ENCODE peak calls at places on chromosomes 2 and 18, in seven cellular contexts. L is heart right ventricle, A is fibroblast of lung, Q is SJSA1, J is choroid plexus epithelial cell, B is pancreas, W is bronchial epithelial cell. T is an unnamed sample.

GRCh38 chr18:50949185-50949584 is 18.7 kb upstream of the ELAC1 start:
- DNase-seq in Q (no peak), A (no peak), B (no peak), L (no peak), W (no peak), J (no peak), T (no peak)

GRCh38 chr2:234548720-234549420 is 52.0 kb upstream of the ARL4C start:
- DNase-seq in W (no peak), B (no peak), L (peak), J (peak), A (peak), Q (peak), T (no peak)

GRCh38 chr2:5868891-5869400 is 176.8 kb downstream of the SOX11 start:
- DNase-seq in W (no peak), L (no peak), B (no peak), J (no peak), Q (no peak), A (no peak), T (no peak)

GRCh38 chr2:101619191-101619591 is 78.3 kb upstream of the MAP4K4 start:
- DNase-seq in W (no peak), Q (no peak), L (peak), B (no peak), J (peak), A (peak), T (no peak)

GRCh38 chr18:37534627-37535026 is 31.0 kb downstream of the CELF4 start:
- DNase-seq in A (no peak), B (no peak), L (no peak), Q (no peak), J (no peak), W (no peak), T (no peak)

GRCh38 chr2:230908595-230909191 is 16.3 kb downstream of the GPR55 start:
- DNase-seq in Q (peak), J (peak), B (no peak), L (no peak), A (peak), W (peak), T (no peak)

GRCh38 chr2:167582619-167583018 is 664.8 kb downstream of the STK39 start:
- DNase-seq in B (no peak), W (no peak), L (no peak), A (peak), Q (no peak), J (peak), T (no peak)

GRCh38 chr2:65381607-65382032 is 50.8 kb downstream of the SPRED2 start:
- DNase-seq in J (no peak), L (no peak), W (no peak), A (no peak), Q (no peak), B (no peak), T (no peak)

GRCh38 chr2:201448701-201449100 is 2.6 kb downstream of the TRAK2 start:
- DNase-seq in B (no peak), L (no peak), J (no peak), A (no peak), Q (no peak), W (peak), T (no peak)

GRCh38 chr2:25491003-25491696 is 149.4 kb upstream of the DNMT3A start:
- DNase-seq in A (peak), Q (no peak), J (no peak), W (peak), L (no peak), B (no peak), T (no peak)

GRCh38 chr2:164843346-164843841 is 1.8 kb upstream of the COBLL1 start:
- DNase-seq in J (no peak), A (no peak), B (no peak), L (no peak), Q (no peak), W (peak), T (peak)

GRCh38 chr2:114940785-114941458 is 498.5 kb downstream of the DPP10 start:
- DNase-seq in B (no peak), W (no peak), L (no peak), J (no peak), Q (no peak), A (no peak), T (no peak)

GRCh38 chr2:70132244-70133126 is 45.2 kb downstream of the PCBP1 start:
- DNase-seq in B (no peak), A (peak), Q (peak), W (peak), L (peak), J (peak), T (peak)

GRCh38 chr18:50051288-50051687 is 143.7 kb downstream of the MYO5B start:
- DNase-seq in B (no peak), J (peak), Q (no peak), W (peak), A (no peak), L (no peak), T (peak)

GRCh38 chr2:65021709-65022108 is 32.5 kb downstream of the SLC1A4 start:
- DNase-seq in W (no peak), L (no peak), B (no peak), A (no peak), Q (no peak), J (no peak), T (no peak)

GRCh38 chr18:50802133-50802532 is 17.7 kb downstream of the MRO start:
- DNase-seq in B (peak), W (peak), Q (no peak), L (no peak), J (no peak), A (no peak), T (no peak)

GRCh38 chr2:2244508-2244907 is 86.6 kb downstream of the MYT1L start:
- DNase-seq in J (no peak), B (no peak), L (no peak), W (no peak), A (no peak), Q (no peak), T (no peak)

GRCh38 chr2:146481629-146482028 is 1363.2 kb upstream of the ACVR2A start:
- DNase-seq in A (peak), L (no peak), W (peak), J (peak), Q (no peak), B (no peak), T (no peak)

GRCh38 chr2:73987109-73987947 is 2.6 kb downstream of the TET3 start:
- DNase-seq in A (peak), L (no peak), J (peak), Q (no peak), B (peak), W (no peak), T (peak)

GRCh38 chr2:70111752-70112591 is 24.7 kb downstream of the PCBP1 start:
- DNase-seq in L (no peak), A (peak), Q (peak), J (peak), W (no peak), B (no peak), T (peak)

GRCh38 chr2:153420394-153420793 is 58.2 kb downstream of the RPRM start:
- DNase-seq in A (no peak), Q (no peak), L (no peak), B (no peak), J (no peak), W (no peak), T (no peak)

GRCh38 chr2:29443627-29444026 is 328.4 kb downstream of the CLIP4 start:
- DNase-seq in Q (no peak), W (peak), A (peak), B (no peak), J (peak), L (no peak), T (no peak)

GRCh38 chr2:99554238-99554637 is 64.4 kb upstream of the REV1 start:
- DNase-seq in Q (no peak), W (no peak), A (no peak), B (no peak), L (no peak), J (no peak), T (peak)

GRCh38 chr2:204012081-204012653 is 75.6 kb downstream of the ICOS start:
- DNase-seq in J (no peak), L (no peak), W (peak), A (no peak), B (peak), Q (no peak), T (peak)

GRCh38 chr2:239377591-239377990 is 23.2 kb downstream of the HDAC4 start:
- DNase-seq in W (no peak), Q (no peak), J (no peak), A (no peak), B (no peak), L (no peak), T (no peak)

GRCh38 chr2:128552806-128553551 is 234.3 kb upstream of the HS6ST1 start:
- DNase-seq in B (no peak), L (peak), W (no peak), Q (no peak), A (peak), J (peak), T (no peak)

GRCh38 chr2:230068658-230069080 is at the start of gene SLC16A14:
- DNase-seq in W (peak), B (peak), L (peak), A (peak), J (peak), Q (peak), T (peak)

GRCh38 chr2:192940767-192941166 is 746.0 kb upstream of the TMEFF2 start:
- DNase-seq in Q (no peak), W (no peak), L (no peak), A (no peak), J (no peak), B (no peak), T (no peak)

GRCh38 chr2:4873328-4873727 is 818.9 kb upstream of the SOX11 start:
- DNase-seq in Q (no peak), A (no peak), W (no peak), J (no peak), B (no peak), L (no peak), T (no peak)

GRCh38 chr2:237961637-237962036 is 5.2 kb upstream of the UBE2F start:
- DNase-seq in J (no peak), L (no peak), B (peak), A (no peak), W (no peak), Q (no peak), T (no peak)

GRCh38 chr2:237951878-237952277 is 14.9 kb upstream of the UBE2F start:
- DNase-seq in W (no peak), L (no peak), A (no peak), J (no peak), B (no peak), Q (no peak), T (no peak)

GRCh38 chr2:237955640-237956401 is 11.0 kb upstream of the UBE2F start:
- DNase-seq in A (peak), B (no peak), W (no peak), L (no peak), Q (no peak), J (no peak), T (peak)

GRCh38 chr2:237952851-237953250 is 14.0 kb upstream of the UBE2F start:
- DNase-seq in W (no peak), A (no peak), Q (no peak), B (no peak), L (no peak), J (no peak), T (no peak)

GRCh38 chr2:237956402-237956736 is 10.4 kb upstream of the UBE2F start:
- DNase-seq in B (no peak), L (no peak), Q (no peak), A (no peak), W (no peak), J (no peak), T (no peak)
- H3K4me3 ChIP-seq in B (peak), L (peak), Q (no peak), A (no peak), W (no peak), J (peak), T (no peak)

DNA sequence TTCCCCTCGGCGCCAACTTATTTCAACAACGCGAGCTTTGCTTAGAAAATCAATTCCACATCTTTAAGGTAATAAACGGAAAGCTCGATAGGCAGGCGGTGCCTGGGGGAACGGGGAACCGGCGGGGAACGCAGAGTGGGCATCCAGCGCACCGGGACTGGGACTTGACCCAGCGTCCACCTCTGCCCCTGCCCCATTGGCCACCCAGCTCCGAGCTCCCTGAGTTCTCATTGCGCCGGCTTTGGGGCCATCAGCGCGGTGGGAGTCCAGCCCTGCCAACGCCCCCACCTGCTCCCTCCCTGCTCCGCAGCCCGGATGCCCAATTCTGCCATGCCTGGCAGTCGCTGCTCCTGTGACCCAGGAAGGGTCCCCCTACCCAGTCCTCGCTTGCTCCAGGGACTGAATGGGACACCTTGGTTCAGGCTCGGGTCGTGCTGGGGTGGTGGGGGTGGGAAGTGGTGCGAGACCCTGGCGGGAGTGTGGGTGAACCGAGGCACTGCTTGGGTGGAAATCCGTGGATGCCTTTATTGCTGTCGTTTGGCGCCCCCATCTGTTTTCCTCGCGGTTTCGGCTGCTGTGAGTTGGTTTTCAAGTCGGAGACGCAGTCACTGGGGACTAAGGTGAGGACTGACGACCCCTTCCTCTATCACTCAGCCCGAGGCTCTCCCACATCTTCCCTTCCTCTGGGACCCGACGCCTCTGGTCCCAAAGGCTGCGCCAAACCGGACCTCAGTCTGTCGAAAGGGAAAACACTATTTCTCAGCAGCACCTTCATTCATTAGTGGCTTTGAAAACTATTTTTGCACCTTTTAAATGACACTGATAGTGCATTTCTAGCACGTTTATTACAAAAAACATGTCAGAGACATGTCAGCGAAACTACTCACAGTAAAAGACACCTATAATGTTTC is 2.4 kb upstream of the EVX2 start:
- DNase-seq in A (peak), B (no peak), W (no peak), Q (no peak), L (peak), J (peak), T (peak)
- H3K4me3 ChIP-seq in A (no peak), B (no peak), W (no peak), Q (no peak), L (no peak), J (no peak), T (peak)

GRCh38 chr2:63844616-63845015 is 2.9 kb downstream of the UGP2 start:
- DNase-seq in J (no peak), W (no peak), Q (no peak), B (no peak), L (no peak), A (no peak), T (no peak)
- H3K4me3 ChIP-seq in J (no peak), W (no peak), Q (no peak), B (no peak), L (no peak), A (no peak), T (peak)

GRCh38 chr18:78975282-78975681 is 4.3 kb upstream of the SALL3 start:
- DNase-seq in W (no peak), J (no peak), L (no peak), Q (no peak), A (no peak), B (no peak), T (no peak)

GRCh38 chr18:78974115-78974740 is 5.4 kb upstream of the SALL3 start:
- DNase-seq in J (no peak), L (no peak), A (no peak), Q (no peak), B (no peak), W (no peak), T (no peak)

GRCh38 chr18:78972930-78973331 is 6.7 kb upstream of the SALL3 start:
- DNase-seq in J (no peak), Q (no peak), W (no peak), B (no peak), L (no peak), A (no peak), T (no peak)

GRCh38 chr18:78972385-78972918 is 7.2 kb upstream of the SALL3 start:
- DNase-seq in B (no peak), J (no peak), Q (no peak), W (no peak), L (no peak), A (no peak), T (no peak)

DNA sequence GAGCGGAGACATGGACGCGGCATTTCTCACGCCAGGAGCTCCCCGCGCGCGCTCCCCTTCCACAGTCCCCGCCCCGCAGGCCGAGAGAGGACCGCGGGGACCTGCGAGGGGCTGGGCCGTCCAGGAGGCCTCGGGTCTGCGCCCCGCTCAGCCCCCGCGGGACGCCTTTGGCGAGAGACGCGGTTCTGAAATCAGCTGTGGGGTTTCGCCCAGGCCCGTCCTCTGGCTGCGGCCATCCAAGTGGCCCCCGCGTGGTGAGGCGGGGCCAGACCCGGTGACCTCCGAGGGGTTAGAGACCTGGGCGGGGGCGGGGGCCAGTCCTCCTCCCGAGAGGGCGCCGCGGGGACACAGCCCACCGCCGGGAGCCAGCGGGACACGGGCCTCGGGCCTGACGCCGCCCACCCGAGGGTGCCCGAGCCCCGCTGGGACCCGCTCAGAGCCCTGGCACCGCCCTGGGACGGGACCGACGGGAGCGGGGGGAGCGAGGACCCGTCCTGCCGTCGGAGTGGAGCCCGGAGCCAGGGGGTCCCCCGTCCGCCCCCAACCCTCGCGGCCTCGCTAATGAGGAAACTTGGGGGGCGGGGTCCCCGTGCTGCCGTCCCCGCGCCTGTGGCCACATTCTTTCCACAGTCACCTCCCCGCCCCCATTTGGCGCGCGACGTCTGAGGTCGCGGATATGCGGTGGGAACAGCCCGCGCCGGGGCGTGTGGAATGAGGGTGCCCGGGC is 6.1 kb upstream of the SALL3 start:
- DNase-seq in B (no peak), Q (no peak), J (no peak), W (no peak), L (no peak), A (no peak), T (no peak)
- H3K4me3 ChIP-seq in B (no peak), Q (no peak), J (no peak), W (no peak), L (peak), A (no peak), T (no peak)

DNA sequence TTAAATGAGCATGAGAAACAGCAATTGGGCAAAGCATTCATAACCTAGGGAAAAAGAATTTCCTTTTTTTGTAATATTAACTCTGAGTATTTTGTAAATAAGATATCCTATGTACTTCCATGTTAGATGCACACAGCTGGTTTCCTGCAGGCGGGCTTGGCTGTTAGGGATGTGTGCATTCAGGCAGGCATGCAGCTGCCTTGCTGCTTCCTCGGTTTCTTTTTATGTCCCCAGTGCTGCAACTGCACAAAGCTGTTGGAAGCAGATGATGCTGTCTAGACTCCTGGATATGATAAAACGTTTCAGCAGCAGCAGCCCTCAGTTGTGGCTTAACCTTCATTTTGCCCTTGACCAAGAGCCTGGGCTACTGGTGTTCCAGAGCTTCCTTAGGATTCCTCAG is 89.5 kb upstream of the EML6 start:
- DNase-seq in A (no peak), W (no peak), L (no peak), B (no peak), J (peak), Q (no peak), T (no peak)
- H3K4me3 ChIP-seq in A (no peak), W (no peak), L (no peak), B (no peak), J (no peak), Q (no peak), T (no peak)

GRCh38 chr2:130390460-130391057 is 34.7 kb downstream of the PTPN18 start:
- DNase-seq in B (peak), A (no peak), W (no peak), L (peak), Q (no peak), J (no peak), T (no peak)
- H3K4me3 ChIP-seq in B (peak), A (peak), W (peak), L (peak), Q (peak), J (peak), T (peak)

DNA sequence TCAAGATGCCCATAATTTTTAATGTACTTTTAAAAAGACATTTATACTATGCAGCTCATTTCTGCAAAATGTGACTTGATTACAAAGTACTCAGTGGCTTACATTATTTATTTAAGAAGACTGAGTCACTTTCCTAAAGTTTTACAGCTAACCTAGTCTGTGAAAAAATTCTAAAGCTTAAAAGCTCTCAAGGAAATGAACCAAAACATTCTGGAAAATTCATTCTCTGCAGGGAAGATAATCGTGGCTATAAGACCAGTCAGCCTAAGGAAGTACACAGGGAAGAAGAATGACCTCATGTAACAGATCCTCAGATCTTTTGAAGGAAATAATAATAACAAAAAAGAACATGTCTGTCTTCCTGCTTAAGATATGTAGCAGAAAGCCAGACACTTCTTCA is 232.1 kb upstream of the STK17B start:
- DNase-seq in Q (peak), J (peak), A (peak), W (peak), L (no peak), B (no peak), T (no peak)
- H3K4me3 ChIP-seq in Q (no peak), J (no peak), A (no peak), W (no peak), L (no peak), B (no peak), T (no peak)

GRCh38 chr2:174493549-174494331 is 6.9 kb upstream of the GPR155 start:
- DNase-seq in J (no peak), W (no peak), B (no peak), L (no peak), Q (no peak), A (no peak), T (no peak)
- H3K4me3 ChIP-seq in J (no peak), W (no peak), B (no peak), L (no peak), Q (no peak), A (no peak), T (no peak)

GRCh38 chr2:48319863-48320262 is 210.1 kb upstream of the STON1 start:
- DNase-seq in L (no peak), A (no peak), J (no peak), W (no peak), B (no peak), Q (no peak), T (no peak)

GRCh38 chr2:48320747-48321146 is 209.2 kb upstream of the STON1 start:
- DNase-seq in Q (no peak), A (no peak), W (no peak), L (no peak), J (no peak), B (no peak), T (no peak)

GRCh38 chr2:48315847-48316194 is 214.1 kb upstream of the STON1 start:
- DNase-seq in L (no peak), J (no peak), A (peak), Q (peak), B (no peak), W (peak), T (peak)

GRCh38 chr2:48318118-48318517 is 211.8 kb upstream of the STON1 start:
- DNase-seq in J (no peak), Q (no peak), B (no peak), W (no peak), A (no peak), L (no peak), T (no peak)

GRCh38 chr2:48316753-48317750 is 212.9 kb upstream of the STON1 start:
- DNase-seq in B (no peak), W (no peak), L (no peak), A (no peak), J (no peak), Q (no peak), T (no peak)
- H3K4me3 ChIP-seq in B (no peak), W (no peak), L (no peak), A (peak), J (no peak), Q (no peak), T (no peak)